ENCODE peak calls at places on chromosomes 7 and 10, in six cellular contexts. Y, A, N, D, Q and H are unnamed samples.

GRCh38 chr7:134452991-134453473 is 5.9 kb downstream of the AKR1B1 start:
- DNase-seq in Y (no peak), A (no peak), N (no peak), D (no peak), Q (no peak), H (no peak)

GRCh38 chr7:155214328-155214986 is 83.2 kb upstream of the INSIG1 start:
- DNase-seq in Y (no peak), A (peak; percentile 70), N (no peak), D (no peak), Q (no peak), H (no peak)

GRCh38 chr10:7687228-7687907 is 15.7 kb upstream of the ITIH2 start:
- DNase-seq in Y (peak; percentile 63), A (peak; percentile 63), N (peak; percentile 87), D (peak; percentile 36), Q (peak; percentile 94), H (peak; percentile 69)

GRCh38 chr7:109246330-109247077 is 676.8 kb downstream of the DNAJB9 start:
- DNase-seq in Y (no peak), A (no peak), N (no peak), D (no peak), Q (peak; percentile 2), H (no peak)

GRCh38 chr7:33814958-33815735 is 90.2 kb upstream of the BMPER start:
- DNase-seq in Y (no peak), A (no peak), N (no peak), D (no peak), Q (peak; percentile 24), H (no peak)

GRCh38 chr10:9992656-9993055 is 1025.0 kb upstream of the CELF2 start:
- DNase-seq in Y (no peak), A (no peak), N (no peak), D (no peak), Q (no peak), H (no peak)

GRCh38 chr7:52017802-52018679 is 701.4 kb upstream of the COBL start:
- DNase-seq in Y (no peak), A (no peak), N (peak; percentile 7), D (no peak), Q (no peak), H (no peak)

GRCh38 chr10:70328987-70329386 is 45.2 kb upstream of the NPFFR1 start:
- DNase-seq in Y (peak; percentile 31), A (no peak), N (peak; percentile 49), D (no peak), Q (no peak), H (no peak)